ENCODE peak calls at places on chromosomes 3 and 15, in six cellular contexts. S is lower leg skin, R is fibroblast of lung, P is endodermal cell, F is cardiac muscle cell, B is heart right ventricle. X is an unnamed sample.

GRCh38 chr3:48832691-48833090 is 15.0 kb downstream of the PRKAR2A start:
- DNase-seq in B (no peak), P (no peak), S (no peak), R (peak; percentile 17), F (no peak), X (no peak)

GRCh38 chr15:60696523-60696859 is 217.5 kb upstream of the ICE2 start:
- DNase-seq in P (no peak), B (no peak), S (no peak), F (no peak), R (no peak), X (no peak)

GRCh38 chr3:46748160-46748559 is 30.5 kb upstream of the PRSS50 start:
- DNase-seq in S (no peak), B (no peak), F (no peak), P (no peak), R (no peak), X (no peak)

GRCh38 chr3:133792171-133792763 is 13.3 kb upstream of the SRPRB start:
- DNase-seq in B (no peak), F (peak; percentile 11), P (no peak), S (no peak), R (peak; percentile 17), X (no peak)

GRCh38 chr3:146184616-146185015 is 23.6 kb upstream of the PLOD2 start:
- DNase-seq in R (peak; percentile 18), B (no peak), S (no peak), P (no peak), F (peak; percentile 52), X (no peak)

GRCh38 chr3:159548675-159549335 is 439.8 kb upstream of the IL12A start:
- DNase-seq in B (no peak), R (peak; percentile 46), S (no peak), P (no peak), F (no peak), X (peak; percentile 41)

GRCh38 chr3:46643701-46644100 is 31.4 kb downstream of the FAM240A start:
- DNase-seq in R (no peak), F (no peak), S (no peak), P (no peak), B (no peak), X (no peak)

GRCh38 chr3:56985460-56986327 is 74.8 kb upstream of the SPATA12 start:
- DNase-seq in R (peak; percentile 53), S (peak; percentile 74), F (no peak), B (no peak), P (no peak), X (no peak)

GRCh38 chr3:194103475-194103874 is 32.5 kb upstream of the HES1 start:
- DNase-seq in P (no peak), F (no peak), B (no peak), S (no peak), R (no peak), X (no peak)

GRCh38 chr3:111621535-111621934 is 26.4 kb upstream of the ZBED2 start:
- DNase-seq in F (peak; percentile 28), S (no peak), R (no peak), B (no peak), P (peak; percentile 91), X (no peak)

GRCh38 chr3:183455064-183455463 is 26.6 kb upstream of the MCF2L2 start:
- DNase-seq in F (no peak), S (no peak), P (no peak), B (no peak), R (peak; percentile 21), X (peak; percentile 76)

GRCh38 chr3:126463521-126463920 is 12.2 kb downstream of the ZXDC start:
- DNase-seq in P (no peak), F (no peak), B (no peak), R (no peak), S (no peak), X (no peak)

GRCh38 chr3:31533169-31533870 is 595 bp downstream of the STT3B start:
- DNase-seq in B (peak; percentile 66), S (peak; percentile 93), P (peak; percentile 76), F (peak; percentile 60), R (peak; percentile 19), X (peak; percentile 11)

GRCh38 chr3:193314161-193314560 is 64.4 kb downstream of the ATP13A5 start:
- DNase-seq in P (no peak), R (no peak), F (no peak), B (no peak), S (no peak), X (no peak)

GRCh38 chr3:40725026-40725425 is 200.3 kb downstream of the ZNF621 start:
- DNase-seq in B (no peak), S (no peak), R (no peak), P (no peak), F (no peak), X (no peak)

GRCh38 chr15:74008901-74009300 is 14.4 kb downstream of the PML start:
- DNase-seq in R (no peak), S (peak; percentile 56), F (no peak), P (no peak), B (no peak), X (no peak)

GRCh38 chr15:78085928-78086327 is 6.4 kb upstream of the SH2D7 start:
- DNase-seq in F (no peak), B (no peak), S (no peak), R (peak; percentile 94), P (no peak), X (no peak)

GRCh38 chr15:78088773-78089080 is 3.6 kb upstream of the SH2D7 start:
- DNase-seq in P (no peak), F (no peak), B (no peak), S (no peak), R (no peak), X (no peak)

GRCh38 chr15:78090422-78090821 is 1.9 kb upstream of the SH2D7 start:
- DNase-seq in S (no peak), P (no peak), B (no peak), R (peak; percentile 38), F (no peak), X (no peak)

GRCh38 chr15:78084359-78084750 is 6.8 kb upstream of the TBC1D2B start:
- DNase-seq in F (no peak), S (no peak), P (no peak), B (no peak), R (no peak), X (no peak)

DNA sequence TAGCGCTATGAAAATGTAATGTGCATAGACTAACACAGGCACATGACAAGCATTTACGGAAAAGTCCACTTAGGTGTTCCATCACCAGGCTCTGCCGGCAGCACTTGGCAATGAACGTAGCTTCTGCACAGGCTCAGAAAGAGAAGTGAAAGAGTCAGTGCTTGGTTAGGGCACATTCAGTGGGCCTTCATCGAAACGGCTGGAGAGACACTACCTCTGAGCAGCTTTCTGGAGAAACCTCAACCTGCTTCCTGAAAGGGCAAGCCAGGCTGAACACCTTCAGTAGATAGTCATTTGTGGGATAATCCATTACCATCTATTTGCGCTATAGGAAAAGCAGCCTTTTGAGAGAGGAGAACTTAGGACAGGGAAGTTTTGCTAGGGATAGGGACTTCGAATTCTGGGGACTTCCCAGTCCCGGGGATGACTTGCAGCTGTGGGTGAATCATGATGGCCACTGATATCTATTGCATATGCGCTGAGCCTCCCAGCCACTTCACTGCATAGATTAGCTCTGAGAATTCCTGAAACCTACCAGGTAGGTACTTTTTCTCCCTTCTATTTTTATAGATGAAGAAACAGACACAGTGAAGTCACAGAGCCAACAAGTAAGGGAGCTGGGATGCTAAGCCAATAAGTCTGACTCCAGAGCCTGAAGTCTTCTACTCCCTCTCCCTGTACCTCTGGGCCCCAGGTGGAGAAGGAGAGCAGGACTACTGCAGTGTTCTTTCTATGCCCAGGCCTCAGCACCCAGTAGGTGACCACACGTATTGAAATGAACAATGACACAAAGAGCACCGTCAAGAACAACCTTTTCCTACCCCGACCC is 4.2 kb upstream of the SH2D7 start:
- DNase-seq in R (no peak), P (no peak), F (no peak), B (no peak), S (no peak), X (no peak)
- H3K4me3 ChIP-seq in R (no peak overlapping the region), P (no peak overlapping the region), F (no peak overlapping the region), B (no peak overlapping the region), S (no peak overlapping the region), X (no peak overlapping the region)

DNA sequence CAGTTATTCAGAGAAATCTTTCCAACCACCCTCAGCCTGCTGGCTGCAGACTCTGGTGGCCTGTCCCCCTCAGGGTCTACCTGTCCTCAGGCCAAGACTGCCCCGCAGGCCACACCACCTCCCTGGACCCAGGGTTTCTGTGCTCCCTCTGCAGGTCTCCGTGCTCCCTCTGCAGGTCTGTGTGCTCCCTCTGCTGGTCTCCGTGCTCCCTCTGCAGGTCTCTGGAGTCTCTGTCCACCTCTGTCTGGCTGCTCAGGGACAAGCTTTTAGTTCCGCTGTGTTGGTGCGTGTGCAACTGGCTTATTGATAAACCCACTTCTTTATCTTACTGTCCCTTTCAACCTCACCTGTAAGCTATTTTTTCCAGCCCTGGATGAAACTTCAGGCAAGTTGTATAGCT is 30.1 kb downstream of the BDH1 start:
- DNase-seq in P (peak; percentile 52), R (no peak), F (no peak), S (no peak), B (no peak), X (peak; percentile 28)
- TF ChIP-seq CTCF in P (peak; percentile 40), R (no peak), F (peak; percentile 38), S (no peak), B (no peak), X (peak; percentile 67)

DNA sequence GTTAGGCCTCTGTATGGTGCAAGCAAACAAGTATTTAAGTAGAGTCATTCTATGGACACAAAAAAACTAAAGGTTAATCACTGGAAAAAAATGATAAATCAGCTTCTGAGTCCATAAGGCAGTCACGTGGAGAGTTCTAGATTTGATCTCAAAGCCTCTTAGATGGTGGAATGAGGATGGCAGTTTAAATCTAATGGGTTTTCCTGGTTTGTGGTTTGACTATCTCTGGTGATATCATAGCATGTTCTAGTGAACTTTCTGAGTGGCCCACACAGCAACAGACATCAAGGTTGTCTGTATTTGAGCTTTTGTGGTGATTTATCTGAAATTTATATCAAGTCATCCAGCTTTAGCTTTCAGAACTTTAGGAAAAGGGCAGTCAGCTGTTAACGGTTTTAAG is 52.4 kb downstream of the ILDR1 start:
- DNase-seq in P (no peak), F (no peak), R (no peak), B (no peak), S (no peak), X (no peak)
- H3K4me3 ChIP-seq in P (peak overlapping the region; percentile 50), F (no peak overlapping the region), R (no peak overlapping the region), B (no peak overlapping the region), S (no peak overlapping the region), X (no peak overlapping the region)

GRCh38 chr3:179902061-179902460 is 134.7 kb downstream of the PEX5L start:
- DNase-seq in S (no peak), P (no peak), F (no peak), R (no peak), B (no peak), X (no peak)
- TF ChIP-seq CTCF in S (no peak), P (no peak), F (no peak), R (no peak), B (no peak), X (no peak)

DNA sequence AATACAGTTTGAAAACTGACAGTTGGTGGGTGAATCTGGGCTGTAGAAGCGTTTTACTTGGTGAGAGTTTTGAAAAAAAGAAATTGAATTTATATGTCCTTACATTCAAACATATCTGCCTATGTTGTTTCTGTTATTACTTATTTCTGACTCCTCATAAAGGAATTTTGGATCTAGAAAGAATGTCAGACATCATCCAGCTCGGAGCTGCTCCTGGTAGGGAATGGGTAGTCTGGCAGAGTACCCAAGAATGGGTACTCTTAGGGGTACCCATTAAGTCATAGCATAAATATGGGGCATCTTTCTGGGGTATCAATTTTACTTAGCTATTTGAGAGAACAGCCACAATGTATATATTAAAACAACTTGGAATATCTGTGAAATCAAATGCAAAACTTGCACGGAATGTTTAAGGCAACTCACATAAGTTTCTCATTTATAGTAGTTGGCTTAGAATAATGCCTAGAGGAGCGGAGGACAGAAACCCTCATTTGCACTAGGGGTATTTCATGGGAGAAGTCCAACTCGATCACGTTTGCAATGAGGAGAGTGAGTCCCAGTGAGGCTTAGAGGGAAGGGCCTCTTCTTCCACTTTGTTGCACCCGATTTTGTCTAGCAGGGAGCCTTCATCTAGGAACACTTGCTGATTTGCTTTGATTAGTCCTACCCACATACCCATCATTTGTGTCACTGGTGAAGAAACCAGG is 2.4 kb upstream of the LARP6 start:
- DNase-seq in F (no peak), P (no peak), S (no peak), R (peak; percentile 51), B (no peak), X (no peak)
- H3K4me3 ChIP-seq in F (no peak overlapping the region), P (no peak overlapping the region), S (no peak overlapping the region), R (no peak overlapping the region), B (peak overlapping the region; percentile 14), X (no peak overlapping the region)